ENCODE peak calls at places on chromosomes 12 and 14, in eight cellular contexts. One of them, this sample, is unnamed.
A peak's percentile ranks its signal among the peaks of the same experiment; 100 is the strongest.

GRCh38 chr12:81330480-81330879 is 252.6 kb downstream of the ACSS3 start:
- DNase-seq in mucosa of gallbladder: no peak
- DNase-seq in adrenal gland: no peak
- DNase-seq in NCI-H1105 treated with DMSO at 0.1 percent for 48 hours: no peak
- DNase-seq in NCI-H460: no peak
- DNase-seq in mucosa of descending colon: no peak
- DNase-seq in left cardiac atrium: no peak
- DNase-seq in neuronal stem cell: no peak
- DNase-seq in this sample: no peak

GRCh38 chr12:120761581-120761980 is 36.0 kb downstream of the ACADS start:
- DNase-seq in mucosa of gallbladder: peak; percentile 20
- DNase-seq in adrenal gland: no peak
- DNase-seq in NCI-H1105 treated with DMSO at 0.1 percent for 48 hours: no peak
- DNase-seq in NCI-H460: no peak
- DNase-seq in mucosa of descending colon: no peak
- DNase-seq in left cardiac atrium: no peak
- DNase-seq in neuronal stem cell: no peak
- DNase-seq in this sample: no peak

GRCh38 chr14:81453166-81453766 is 53.1 kb upstream of the STON2 start:
- DNase-seq in mucosa of gallbladder: peak; percentile 63
- DNase-seq in adrenal gland: peak; percentile 38
- DNase-seq in NCI-H1105 treated with DMSO at 0.1 percent for 48 hours: peak; percentile 68
- DNase-seq in NCI-H460: peak; percentile 42
- DNase-seq in mucosa of descending colon: peak; percentile 60
- DNase-seq in left cardiac atrium: peak; percentile 35
- DNase-seq in neuronal stem cell: peak; percentile 38
- DNase-seq in this sample: no peak

GRCh38 chr14:96136361-96136760 is 68.3 kb upstream of the BDKRB2 start:
- DNase-seq in mucosa of gallbladder: no peak
- DNase-seq in adrenal gland: no peak
- DNase-seq in NCI-H1105 treated with DMSO at 0.1 percent for 48 hours: peak; percentile 28
- DNase-seq in NCI-H460: no peak
- DNase-seq in mucosa of descending colon: no peak
- DNase-seq in left cardiac atrium: no peak
- DNase-seq in neuronal stem cell: no peak
- DNase-seq in this sample: no peak

GRCh38 chr14:100282083-100282350 is 24.2 kb downstream of the SLC25A29 start:
- DNase-seq in mucosa of gallbladder: no peak
- DNase-seq in adrenal gland: no peak
- DNase-seq in NCI-H1105 treated with DMSO at 0.1 percent for 48 hours: no peak
- DNase-seq in NCI-H460: no peak
- DNase-seq in mucosa of descending colon: no peak
- DNase-seq in left cardiac atrium: no peak
- DNase-seq in neuronal stem cell: no peak
- DNase-seq in this sample: no peak

GRCh38 chr14:90438841-90439240 is 42.0 kb downstream of the CALM1 start:
- DNase-seq in mucosa of gallbladder: no peak
- DNase-seq in adrenal gland: no peak
- DNase-seq in NCI-H1105 treated with DMSO at 0.1 percent for 48 hours: no peak
- DNase-seq in NCI-H460: no peak
- DNase-seq in mucosa of descending colon: no peak
- DNase-seq in left cardiac atrium: no peak
- DNase-seq in neuronal stem cell: no peak
- DNase-seq in this sample: no peak

GRCh38 chr14:30573203-30573814 is 14.4 kb downstream of the G2E3 start:
- DNase-seq in mucosa of gallbladder: peak; percentile 27
- DNase-seq in adrenal gland: peak; percentile 33
- DNase-seq in NCI-H1105 treated with DMSO at 0.1 percent for 48 hours: no peak
- DNase-seq in NCI-H460: no peak
- DNase-seq in mucosa of descending colon: no peak
- DNase-seq in left cardiac atrium: no peak
- DNase-seq in neuronal stem cell: no peak
- DNase-seq in this sample: no peak

GRCh38 chr14:81535399-81536124 is 1.9 kb upstream of the SEL1L start:
- DNase-seq in mucosa of gallbladder: no peak
- DNase-seq in adrenal gland: no peak
- DNase-seq in NCI-H1105 treated with DMSO at 0.1 percent for 48 hours: no peak
- DNase-seq in NCI-H460: no peak
- DNase-seq in mucosa of descending colon: no peak
- DNase-seq in left cardiac atrium: no peak
- DNase-seq in neuronal stem cell: no peak
- DNase-seq in this sample: no peak

GRCh38 chr14:22900088-22900799 is 17.2 kb downstream of the REM2 start:
- DNase-seq in mucosa of gallbladder: peak; percentile 58
- DNase-seq in adrenal gland: peak; percentile 39
- DNase-seq in NCI-H1105 treated with DMSO at 0.1 percent for 48 hours: peak; percentile 43
- DNase-seq in NCI-H460: peak; percentile 73
- DNase-seq in mucosa of descending colon: no peak
- DNase-seq in left cardiac atrium: no peak
- DNase-seq in neuronal stem cell: peak; percentile 64
- DNase-seq in this sample: no peak

GRCh38 chr14:33914676-33915516 is 36.0 kb downstream of the EGLN3 start:
- DNase-seq in mucosa of gallbladder: peak; percentile 63
- DNase-seq in adrenal gland: no peak
- DNase-seq in NCI-H1105 treated with DMSO at 0.1 percent for 48 hours: no peak
- DNase-seq in NCI-H460: peak; percentile 34
- DNase-seq in mucosa of descending colon: no peak
- DNase-seq in left cardiac atrium: no peak
- DNase-seq in neuronal stem cell: no peak
- DNase-seq in this sample: no peak

GRCh38 chr14:54809767-54810166 is 92.9 kb downstream of the GCH1 start:
- DNase-seq in mucosa of gallbladder: no peak
- DNase-seq in adrenal gland: no peak
- DNase-seq in NCI-H1105 treated with DMSO at 0.1 percent for 48 hours: no peak
- DNase-seq in NCI-H460: no peak
- DNase-seq in mucosa of descending colon: no peak
- DNase-seq in left cardiac atrium: no peak
- DNase-seq in neuronal stem cell: no peak
- DNase-seq in this sample: no peak